ENCODE peak calls at places on chromosomes 5 and 9, in seven cellular contexts. A is glutamatergic neuron, Q is neural progenitor cell, I is fibroblast of gingiva, O is Calu3, N is RWPE1, U is anterior cingulate cortex. G is an unnamed sample.

GRCh38 chr9:104774831-104775573 is 11.1 kb downstream of the NIPSNAP3B start:
- DNase-seq in O (no peak), Q (no peak), I (no peak), N (no peak), U (no peak), A (no peak), G (no peak)

GRCh38 chr9:10649076-10649475 is 36.3 kb upstream of the PTPRD start:
- DNase-seq in A (no peak), I (no peak), U (no peak), Q (no peak), N (peak; percentile 38), O (no peak), G (no peak)

GRCh38 chr5:166074839-166075481 is 2216.5 kb upstream of the WWC1 start:
- DNase-seq in N (no peak), A (no peak), U (no peak), Q (peak; percentile 48), I (no peak), O (no peak), G (peak; percentile 82)

GRCh38 chr9:100324594-100325200 is 28.0 kb downstream of the TEX10 start:
- DNase-seq in U (no peak), N (peak; percentile 18), O (no peak), A (no peak), Q (peak; percentile 45), I (peak; percentile 58), G (peak; percentile 49)

GRCh38 chr5:98638701-98639100 is 134.8 kb upstream of the RGMB start:
- DNase-seq in O (no peak), N (no peak), U (no peak), A (no peak), I (no peak), Q (no peak), G (no peak)

GRCh38 chr5:164809831-164810230 is 1304.4 kb downstream of the MAT2B start:
- DNase-seq in I (no peak), O (no peak), A (no peak), N (no peak), Q (no peak), U (no peak), G (no peak)

GRCh38 chr5:107604990-107605389 is 65.7 kb downstream of the EFNA5 start:
- DNase-seq in I (peak; percentile 72), A (no peak), Q (no peak), U (no peak), N (no peak), O (no peak), G (no peak)

GRCh38 chr9:70229579-70229978 is 29.2 kb upstream of the SMC5 start:
- DNase-seq in A (no peak), O (no peak), I (peak; percentile 11), U (no peak), N (no peak), Q (no peak), G (no peak)

GRCh38 chr9:33234511-33235467 is 5.2 kb upstream of the SPINK4 start:
- DNase-seq in U (no peak), O (no peak), N (no peak), I (no peak), Q (no peak), A (no peak), G (no peak)

GRCh38 chr9:119963798-119964372 is 594.6 kb upstream of the BRINP1 start:
- DNase-seq in I (peak; percentile 90), U (no peak), N (peak; percentile 72), Q (peak; percentile 93), O (peak; percentile 45), A (no peak), G (peak; percentile 99)

GRCh38 chr9:115694014-115694413 is 459.6 kb upstream of the PAPPA start:
- DNase-seq in N (no peak), O (peak; percentile 16), A (peak; percentile 27), I (peak; percentile 95), U (no peak), Q (peak; percentile 73), G (peak; percentile 85)

GRCh38 chr5:139862313-139862712 is 66.7 kb downstream of the PSD2 start:
- DNase-seq in U (no peak), N (no peak), A (no peak), Q (no peak), I (peak; percentile 34), O (no peak), G (peak; percentile 31)

GRCh38 chr5:14807471-14807870 is 64.1 kb downstream of the ANKH start:
- DNase-seq in Q (no peak), A (no peak), U (no peak), N (no peak), O (no peak), I (no peak), G (no peak)

GRCh38 chr5:120767171-120767820 is 303.2 kb downstream of the PRR16 start:
- DNase-seq in U (no peak), O (no peak), Q (no peak), A (no peak), N (no peak), I (peak; percentile 76), G (no peak)

G was measured in mesendoderm.